ENCODE peak calls at places on chromosomes 6 and 20, in five cellular contexts. H is stomach, B is tibial nerve, O is A549, M is GM12878. T is an unnamed sample.

GRCh38 chr6:132714160-132714559 is 305 bp upstream of the VNN1 start:
- DNase-seq in B (no peak), M (no peak), H (no peak), O (no peak), T (no peak)

GRCh38 chr20:37565134-37565811 is 37.6 kb upstream of the BLCAP start:
- DNase-seq in M (no peak), H (no peak), O (no peak), B (no peak), T (no peak)

GRCh38 chr20:47319517-47320252 is 36.8 kb downstream of the ZMYND8 start:
- DNase-seq in M (no peak), O (no peak), H (peak; percentile 93), B (no peak), T (peak; percentile 52)

GRCh38 chr6:56663344-56663743 is 20.7 kb upstream of the DST start:
- DNase-seq in B (no peak), H (no peak), M (no peak), O (peak; percentile 17), T (no peak)

GRCh38 chr6:36120979-36121706 is 9.2 kb upstream of the MAPK13 start:
- DNase-seq in M (no peak), O (peak; percentile 11), B (no peak), H (peak; percentile 67), T (no peak)

GRCh38 chr6:2939315-2940009 is 31.9 kb downstream of the SERPINB6 start:
- DNase-seq in H (peak; percentile 23), O (no peak), B (no peak), M (no peak), T (no peak)

GRCh38 chr20:38252292-38253288 is 7.9 kb downstream of the KIAA1755 start:
- DNase-seq in H (no peak), O (no peak), B (no peak), M (no peak), T (no peak)

GRCh38 chr6:151675746-151676459 is 131.6 kb upstream of the ESR1 start:
- DNase-seq in M (peak; percentile 11), O (peak; percentile 56), H (peak; percentile 72), B (no peak), T (no peak)

GRCh38 chr6:111971866-111972532 is 81.9 kb upstream of the CCN6 start:
- DNase-seq in B (no peak), M (no peak), H (no peak), O (no peak), T (no peak)

GRCh38 chr6:92122746-92123145 is 1296.6 kb downstream of the EPHA7 start:
- DNase-seq in M (no peak), H (no peak), O (no peak), B (no peak), T (no peak)

GRCh38 chr6:154986787-154987235 is 8.3 kb upstream of the TIAM2 start:
- DNase-seq in B (no peak), H (no peak), M (no peak), O (no peak), T (no peak)

GRCh38 chr6:92297101-92297500 is 1122.3 kb downstream of the EPHA7 start:
- DNase-seq in O (no peak), H (no peak), M (no peak), B (no peak), T (no peak)

GRCh38 chr6:51025082-51025777 is 206.6 kb downstream of the TFAP2B start:
- DNase-seq in B (no peak), O (no peak), H (no peak), M (no peak), T (no peak)

GRCh38 chr20:63750807-63751470 is 11.4 kb downstream of the SLC2A4RG start:
- DNase-seq in M (no peak), B (no peak), O (no peak), H (no peak), T (no peak)

GRCh38 chr20:62487564-62488086 is 11.8 kb upstream of the GATA5 start:
- DNase-seq in H (peak; percentile 82), B (no peak), O (no peak), M (no peak), T (no peak)

GRCh38 chr6:125944434-125944816 is 12.1 kb upstream of the HINT3 start:
- DNase-seq in B (peak; percentile 21), O (peak; percentile 89), H (peak; percentile 90), M (no peak), T (peak; percentile 50)

GRCh38 chr6:46733410-46733809 is 1.8 kb downstream of the PLA2G7 start:
- DNase-seq in M (no peak), B (no peak), H (no peak), O (no peak), T (no peak)

GRCh38 chr20:37564016-37564387 is 36.3 kb upstream of the BLCAP start:
- DNase-seq in O (no peak), B (no peak), H (no peak), M (no peak), T (no peak)

GRCh38 chr6:101268541-101268940 is 125.0 kb upstream of the GRIK2 start:
- DNase-seq in H (no peak), O (no peak), B (no peak), M (no peak), T (no peak)

GRCh38 chr6:43274916-43275597 is 23.0 kb upstream of the SLC22A7 start:
- DNase-seq in H (peak; percentile 55), B (no peak), O (no peak), M (no peak), T (no peak)
- TF ChIP-seq POLR2A in H (no peak), B (no peak), O (no peak), M (no peak), T (no peak)

GRCh38 chr6:21102201-21102600 is 491.4 kb upstream of the SOX4 start:
- DNase-seq in H (no peak), M (no peak), O (no peak), B (no peak), T (no peak)
- TF ChIP-seq EP300 in H (no peak), M (no peak), O (no peak), B (no peak), T (no peak)

GRCh38 chr6:14180609-14181008 is 63.0 kb downstream of the CD83 start:
- DNase-seq in M (no peak), O (no peak), B (no peak), H (no peak), T (no peak)
- H3K4me3 ChIP-seq in M (no peak overlapping the region), O (no peak overlapping the region), B (no peak overlapping the region), H (no peak overlapping the region), T (no peak overlapping the region)

GRCh38 chr6:28981833-28982475 is 23.2 kb downstream of the ZNF311 start:
- DNase-seq in H (peak; percentile 73), M (peak; percentile 79), B (peak; percentile 66), O (peak; percentile 91), T (peak; percentile 83)

GRCh38 chr6:28982476-28983266 is 22.4 kb downstream of the ZNF311 start:
- DNase-seq in B (no peak), O (peak; percentile 81), H (no peak), M (peak; percentile 11), T (peak; percentile 27)

GRCh38 chr6:28983838-28984237 is 21.3 kb downstream of the ZNF311 start:
- DNase-seq in H (no peak), B (no peak), O (no peak), M (no peak), T (no peak)

GRCh38 chr6:28988536-28989415 is 16.3 kb downstream of the ZNF311 start:
- DNase-seq in O (peak; percentile 36), H (peak; percentile 39), M (no peak), B (no peak), T (no peak)

DNA sequence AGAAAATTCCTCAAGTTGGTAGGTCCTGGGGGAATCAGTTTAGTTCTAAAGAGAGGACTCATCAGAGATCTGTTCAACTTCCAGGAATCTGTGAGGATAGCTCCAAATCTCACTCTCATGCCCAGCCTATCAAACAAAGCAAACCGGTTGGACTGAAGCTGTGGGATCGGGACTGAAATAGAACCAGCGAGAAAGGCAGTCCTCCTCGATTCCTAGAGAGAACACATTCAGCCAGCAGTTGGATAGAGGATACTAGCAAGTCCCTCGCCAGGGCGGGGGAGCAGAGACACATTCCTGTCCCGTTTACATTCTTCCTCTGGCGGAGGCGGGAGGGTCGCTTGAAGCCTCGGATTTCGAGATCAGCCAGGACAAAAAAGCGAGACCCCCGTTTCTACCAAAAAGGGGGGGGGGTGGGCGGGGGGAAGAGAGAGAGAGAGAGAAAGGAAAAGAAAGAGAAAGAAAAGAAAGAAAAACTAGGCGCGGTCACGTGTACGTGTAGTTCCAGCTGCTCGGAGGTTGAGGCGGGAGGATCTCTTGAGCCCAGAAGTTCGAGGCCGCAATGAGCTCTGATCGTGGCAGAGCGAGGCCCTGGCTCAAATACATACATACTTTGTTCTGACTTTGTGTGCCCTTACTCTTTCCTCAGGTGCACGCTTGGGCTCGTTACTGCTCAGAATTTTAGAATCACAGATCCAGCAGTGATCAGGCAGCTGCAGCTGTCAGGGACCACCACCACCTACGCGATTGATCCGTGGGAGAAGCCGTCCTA is 19.5 kb downstream of the ZNF311 start:
- DNase-seq in O (peak; percentile 97), B (peak; percentile 65), H (peak; percentile 86), M (no peak), T (peak; percentile 87)
- TF ChIP-seq POLR2A in O (peak; percentile 40), B (peak; percentile 15), H (no peak), M (no peak), T (peak; percentile 48)

DNA sequence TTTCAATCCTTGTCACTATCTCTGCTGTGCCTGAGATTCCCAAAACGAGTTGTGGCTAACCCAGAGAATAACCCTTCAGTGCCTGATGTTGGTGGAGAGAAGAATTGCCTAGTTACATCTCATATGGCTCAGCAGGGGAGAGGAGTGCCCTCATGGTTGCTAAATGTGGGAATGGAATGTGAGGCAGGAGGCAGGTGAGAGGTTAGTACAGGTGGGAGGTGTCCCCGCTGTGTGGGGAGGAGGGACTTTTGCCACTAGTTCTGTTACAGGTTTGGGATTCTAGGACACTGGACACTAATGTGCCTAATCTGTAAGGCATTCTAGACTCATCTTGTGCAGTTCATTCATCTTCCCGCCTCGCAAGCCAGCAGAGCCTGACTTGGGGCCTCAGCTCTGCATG is 16.2 kb downstream of the TULP4 start:
- DNase-seq in B (no peak), M (no peak), O (no peak), H (no peak), T (no peak)
- TF ChIP-seq EP300 in B (no peak), M (no peak), O (no peak), H (no peak), T (no peak)

T was measured in ovary.